ENCODE peak calls at places on chromosome 1, in ten cellular contexts. O is transverse colon; G is brain microvascular endothelial cell; K is C1 segment of cervical spinal cord; D is psoas muscle; B is anterior cingulate cortex; Y is activated T-helper 1 cell treated with anti-CD3 and anti-CD28 coated beads, Interleukin-12 subunit alpha, Interleukin-12 subunit beta, Interleukin-2, Interleukin-4 antibody, amounts not matched to agents 30 ng/mL and 10 ng/mL and 1 ng/mL, durations not matched to agents 14 hours and 24 hours and 36 hours; F is DMS79; C is erythroblast; Q is cardiac muscle cell. L is an unnamed sample.

GRCh38 chr1:216640100-216640499 is 83.1 kb downstream of the ESRRG start:
- DNase-seq in O (no peak), G (no peak), K (peak), D (no peak), B (peak), Y (no peak), F (no peak), C (no peak), Q (no peak), L (no peak)

GRCh38 chr1:88274431-88274830 is 409.6 kb upstream of the PKN2 start:
- DNase-seq in O (no peak), G (no peak), K (no peak), D (no peak), B (no peak), Y (no peak), F (no peak), C (no peak), Q (no peak), L (no peak)

GRCh38 chr1:10635385-10635896 is 160.7 kb downstream of the PEX14 start:
- DNase-seq in O (no peak), G (no peak), K (no peak), D (no peak), B (no peak), Y (no peak), F (no peak), C (no peak), Q (peak), L (no peak)

GRCh38 chr1:222928212-222928611 is 113.4 kb downstream of the DISP1 start:
- DNase-seq in O (peak), G (peak), K (peak), D (peak), B (peak), Y (no peak), F (no peak), C (no peak), Q (peak), L (peak)

GRCh38 chr1:177798614-177799013 is 171.2 kb downstream of the SEC16B start:
- DNase-seq in O (no peak), G (no peak), K (no peak), D (no peak), B (no peak), Y (no peak), F (no peak), C (no peak), Q (no peak), L (no peak)

GRCh38 chr1:160366731-160367515 is at the start of gene NHLH1:
- DNase-seq in O (no peak), G (no peak), K (no peak), D (no peak), B (no peak), Y (no peak), F (no peak), C (no peak), Q (no peak), L (no peak)

GRCh38 chr1:204544321-204544720 is 28.1 kb downstream of the MDM4 start:
- DNase-seq in O (no peak), G (peak), K (no peak), D (no peak), B (no peak), Y (no peak), F (no peak), C (no peak), Q (peak), L (no peak)

GRCh38 chr1:198825254-198825653 is 186.4 kb downstream of the PTPRC start:
- DNase-seq in O (no peak), G (no peak), K (no peak), D (no peak), B (no peak), Y (no peak), F (no peak), C (no peak), Q (no peak), L (no peak)

GRCh38 chr1:175002910-175003517 is 3.3 kb downstream of the CACYBP start:
- DNase-seq in O (no peak), G (no peak), K (no peak), D (no peak), B (no peak), Y (no peak), F (no peak), C (peak), Q (no peak), L (no peak)

GRCh38 chr1:183407474-183407873 is 10.7 kb downstream of the NMNAT2 start:
- DNase-seq in O (no peak), G (no peak), K (no peak), D (no peak), B (no peak), Y (no peak), F (no peak), C (no peak), Q (no peak), L (no peak)

GRCh38 chr1:34130306-34130705 is 34.7 kb downstream of the CSMD2 start:
- DNase-seq in O (no peak), G (no peak), K (no peak), D (no peak), B (no peak), Y (no peak), F (no peak), C (no peak), Q (no peak), L (no peak)

GRCh38 chr1:167721617-167722151 is at the start of gene MPZL1:
- DNase-seq in O (peak), G (peak), K (peak), D (peak), B (peak), Y (peak), F (peak), C (peak), Q (peak), L (peak)

GRCh38 chr1:76669146-76669545 is 198.1 kb upstream of the ST6GALNAC5 start:
- DNase-seq in O (no peak), G (no peak), K (no peak), D (no peak), B (no peak), Y (no peak), F (no peak), C (no peak), Q (no peak), L (no peak)

GRCh38 chr1:64906447-64906846 is 59.9 kb downstream of the JAK1 start:
- DNase-seq in O (no peak), G (no peak), K (no peak), D (no peak), B (no peak), Y (no peak), F (no peak), C (no peak), Q (no peak), L (no peak)